ENCODE peak calls at places on chromosomes 12 and 14, in six cellular contexts. Q, Z, G, J, K and T are unnamed samples. For H3K4me1, the result is how much of the 10 kb centered on the place peaks cover.

GRCh38 chr14:76768201-76768656 is 7.0 kb downstream of the VASH1 start:
- DNase-seq in Q (no peak), G (no peak), J (peak), Z (peak), K (peak), T (no peak)

GRCh38 chr12:79848321-79848720 is 86.6 kb downstream of the PPP1R12A start:
- DNase-seq in K (no peak), Q (no peak), J (no peak), G (no peak), Z (no peak), T (no peak)

GRCh38 chr12:127052491-127053232 is 1214.3 kb upstream of the TMEM132C start:
- DNase-seq in Q (peak), J (no peak), Z (no peak), G (peak), K (no peak), T (no peak)

GRCh38 chr14:30214456-30215090 is 286.9 kb upstream of the PRKD1 start:
- DNase-seq in K (no peak), J (peak), G (no peak), Q (peak), Z (no peak), T (no peak)

GRCh38 chr14:20262642-20263128 is 23.6 kb downstream of the OR11H4 start:
- DNase-seq in G (peak), J (no peak), Z (no peak), Q (peak), K (no peak), T (no peak)

GRCh38 chr14:28057286-28058011 is 709.1 kb upstream of the FOXG1 start:
- DNase-seq in G (no peak), K (no peak), Q (no peak), Z (no peak), J (no peak), T (no peak)

GRCh38 chr14:76348898-76349297 is 27.0 kb upstream of the ESRRB start:
- DNase-seq in J (peak), Z (no peak), G (no peak), K (no peak), Q (peak), T (peak)

GRCh38 chr12:25960176-25960575 is 1.7 kb downstream of the RASSF8 start:
- DNase-seq in K (no peak), J (peak), Q (no peak), G (no peak), Z (no peak), T (no peak)

GRCh38 chr12:125492354-125493270 is 427.4 kb downstream of the AACS start:
- DNase-seq in G (no peak), K (no peak), Q (no peak), Z (no peak), J (no peak), T (no peak)

GRCh38 chr12:80271770-80272169 is 172.3 kb upstream of the PTPRQ start:
- DNase-seq in G (no peak), Z (no peak), J (no peak), Q (no peak), K (no peak), T (no peak)

GRCh38 chr12:60168441-60168840 is 572.6 kb downstream of the SLC16A7 start:
- DNase-seq in Q (no peak), Z (no peak), J (no peak), K (no peak), G (no peak), T (no peak)

GRCh38 chr12:16421806-16422205 is 74.4 kb downstream of the MGST1 start:
- DNase-seq in J (no peak), Z (no peak), K (no peak), Q (no peak), G (no peak), T (no peak)

GRCh38 chr12:121175383-121176119 is 34.4 kb upstream of the P2RX4 start:
- DNase-seq in Z (no peak), K (peak), G (no peak), Q (no peak), J (peak), T (no peak)

GRCh38 chr12:124608451-124608870 is 41.0 kb upstream of the NCOR2 start:
- DNase-seq in G (no peak), Q (no peak), Z (peak), J (no peak), K (peak), T (no peak)

GRCh38 chr14:90900712-90901111 is 84.5 kb upstream of the TTC7B start:
- DNase-seq in J (no peak), Z (no peak), Q (no peak), G (no peak), K (no peak), T (no peak)

GRCh38 chr12:12537421-12537820 is 25.2 kb downstream of the DUSP16 start:
- DNase-seq in J (no peak), G (no peak), Z (no peak), Q (no peak), K (no peak), T (no peak)

GRCh38 chr14:44339256-44339655 is 167.8 kb downstream of the FSCB start:
- DNase-seq in Q (no peak), G (no peak), Z (no peak), J (no peak), K (no peak), T (no peak)

GRCh38 chr14:60092516-60092915 is 793 bp downstream of the PCNX4 start:
- DNase-seq in Q (no peak), Z (peak), G (no peak), K (peak), J (peak), T (peak)

GRCh38 chr12:98594050-98594853 is 766 bp downstream of the SLC25A3 start:
- DNase-seq in Z (peak), K (no peak), J (peak), Q (no peak), G (no peak), T (no peak)

GRCh38 chr14:90599748-90600507 is 203.1 kb downstream of the CALM1 start:
- DNase-seq in J (no peak), Z (no peak), G (no peak), Q (no peak), K (no peak), T (no peak)

GRCh38 chr12:103997277-103997900 is 31.7 kb downstream of the TDG start:
- DNase-seq in K (no peak), Z (peak), Q (no peak), G (no peak), J (no peak), T (no peak)

GRCh38 chr12:93441111-93441616 is 583 bp downstream of the UBE2N start:
- DNase-seq in K (peak), Q (no peak), J (peak), G (no peak), Z (peak), T (peak)

GRCh38 chr14:74959596-74960180 is 4.3 kb upstream of the PGF start:
- DNase-seq in J (no peak), Z (no peak), G (no peak), K (no peak), Q (no peak), T (no peak)

GRCh38 chr12:113670742-113671141 is 199.1 kb upstream of the LHX5 start:
- DNase-seq in K (no peak), Q (no peak), Z (no peak), J (no peak), G (no peak), T (no peak)

GRCh38 chr14:29144598-29144997 is 378.0 kb downstream of the FOXG1 start:
- DNase-seq in Q (no peak), J (no peak), G (no peak), Z (no peak), K (no peak), T (peak)

GRCh38 chr12:52566847-52567291 is 6.8 kb downstream of the KRT74 start:
- DNase-seq in J (no peak), G (no peak), Q (no peak), K (no peak), Z (no peak), T (no peak)

GRCh38 chr14:26589998-26590397 is 7.8 kb downstream of the NOVA1 start:
- DNase-seq in K (no peak), Q (no peak), G (no peak), J (no peak), Z (no peak), T (no peak)

GRCh38 chr14:60008042-60008441 is 83.7 kb upstream of the PCNX4 start:
- DNase-seq in Z (no peak), K (no peak), G (no peak), J (no peak), Q (no peak), T (no peak)

GRCh38 chr12:7959278-7960063 is 23.5 kb upstream of the SLC2A3 start:
- DNase-seq in Q (no peak), Z (peak), G (peak), K (peak), J (no peak), T (no peak)

GRCh38 chr12:104006929-104007328 is 41.3 kb downstream of the TDG start:
- DNase-seq in Z (no peak), J (no peak), Q (no peak), G (peak), K (no peak), T (no peak)

GRCh38 chr12:124557518-124558223 is 9.7 kb downstream of the NCOR2 start:
- DNase-seq in G (no peak), J (no peak), Z (no peak), Q (no peak), K (no peak), T (no peak)

GRCh38 chr12:28222081-28222700 is 31.9 kb downstream of the CCDC91 start:
- DNase-seq in Z (no peak), Q (no peak), G (no peak), J (no peak), K (peak), T (no peak)

GRCh38 chr12:101620762-101621133 is 26.0 kb downstream of the MYBPC1 start:
- DNase-seq in Z (no peak), G (no peak), K (no peak), J (no peak), Q (no peak), T (no peak)

GRCh38 chr12:124498870-124499753 is 68.3 kb downstream of the NCOR2 start:
- DNase-seq in J (no peak), K (no peak), Q (no peak), G (no peak), Z (no peak), T (no peak)

GRCh38 chr12:52185400-52185967 is 6.3 kb downstream of the KRT80 start:
- DNase-seq in J (no peak), Z (no peak), Q (no peak), G (no peak), K (no peak), T (no peak)

GRCh38 chr14:91554535-91555332 is 44.6 kb upstream of the PPP4R3A start:
- DNase-seq in Z (peak), Q (no peak), J (no peak), G (no peak), K (no peak), T (no peak)

DNA sequence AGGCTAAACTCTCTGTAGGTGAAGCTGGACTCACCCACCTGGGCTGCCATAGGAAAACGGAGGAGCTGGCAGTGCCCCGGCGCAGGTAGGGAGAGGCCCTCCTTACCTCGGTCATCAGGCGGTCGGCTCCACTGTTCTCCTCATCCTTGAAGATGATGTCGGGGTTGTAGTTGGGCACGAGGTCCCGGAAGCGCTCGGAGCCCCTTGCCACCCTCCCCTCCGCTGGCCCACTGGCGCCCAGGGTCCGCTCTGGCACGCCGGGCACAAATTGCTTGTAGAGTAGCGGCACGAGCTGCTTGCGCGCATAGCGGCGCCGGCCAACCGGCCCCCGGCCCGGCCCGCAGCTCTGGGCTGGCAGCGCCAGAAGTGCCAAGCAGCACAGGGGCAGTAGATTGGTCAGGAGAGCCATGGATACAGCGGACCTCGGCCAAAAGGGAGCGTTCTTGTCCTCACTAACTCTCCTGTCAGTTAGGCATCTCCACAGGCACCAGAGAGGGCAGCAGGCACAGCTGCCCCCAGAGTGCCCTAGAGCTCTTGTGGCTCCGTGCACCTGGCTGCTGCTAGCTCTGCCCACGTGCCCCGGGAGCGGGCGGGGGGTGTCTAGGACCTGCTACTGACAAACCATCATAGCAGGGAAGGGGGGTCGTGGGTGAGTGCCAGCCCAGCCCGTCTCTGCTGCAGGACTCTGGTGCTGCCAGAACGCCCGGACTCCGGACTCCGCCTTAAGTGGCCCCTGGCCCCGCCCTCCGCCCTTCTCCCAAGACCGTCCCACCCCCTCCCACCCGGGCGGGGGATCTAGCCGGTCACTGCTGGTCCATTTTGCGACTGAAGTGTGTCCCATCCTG is at the start of gene DHH:
- DNase-seq in Z (no peak), G (no peak), J (peak), Q (no peak), K (peak), T (no peak)
- H3K27ac ChIP-seq in Z (no peak), G (no peak), J (no peak), Q (no peak), K (no peak), T (no peak)

GRCh38 chr14:51539571-51540037 is 112.1 kb upstream of the FRMD6 start:
- DNase-seq in Z (no peak), K (no peak), G (peak), J (no peak), Q (no peak), T (peak)
- H3K4me3 ChIP-seq in Z (no peak), K (no peak), G (peak), J (no peak), Q (no peak), T (no peak)

GRCh38 chr14:50379563-50379962 is 17.1 kb downstream of the CDKL1 start:
- DNase-seq in K (no peak), G (no peak), Z (no peak), J (no peak), Q (no peak), T (no peak)
- H3K4me1 ChIP-seq in K (under half), G (under half), Z (under half), J (under half), Q (under half), T (under half)

GRCh38 chr14:64493455-64493854 is 10.2 kb downstream of the ZBTB25 start:
- DNase-seq in Q (no peak), G (no peak), J (no peak), Z (no peak), K (no peak), T (no peak)

GRCh38 chr14:64495252-64495651 is 8.4 kb downstream of the ZBTB25 start:
- DNase-seq in G (no peak), Z (no peak), Q (no peak), J (no peak), K (no peak), T (no peak)

GRCh38 chr14:64496764-64497163 is 6.9 kb downstream of the ZBTB25 start:
- DNase-seq in Q (no peak), K (no peak), J (no peak), G (no peak), Z (no peak), T (no peak)

GRCh38 chr14:64488590-64489099 is 15.0 kb downstream of the ZBTB25 start:
- DNase-seq in Z (peak), J (no peak), G (no peak), Q (no peak), K (no peak), T (no peak)

DNA sequence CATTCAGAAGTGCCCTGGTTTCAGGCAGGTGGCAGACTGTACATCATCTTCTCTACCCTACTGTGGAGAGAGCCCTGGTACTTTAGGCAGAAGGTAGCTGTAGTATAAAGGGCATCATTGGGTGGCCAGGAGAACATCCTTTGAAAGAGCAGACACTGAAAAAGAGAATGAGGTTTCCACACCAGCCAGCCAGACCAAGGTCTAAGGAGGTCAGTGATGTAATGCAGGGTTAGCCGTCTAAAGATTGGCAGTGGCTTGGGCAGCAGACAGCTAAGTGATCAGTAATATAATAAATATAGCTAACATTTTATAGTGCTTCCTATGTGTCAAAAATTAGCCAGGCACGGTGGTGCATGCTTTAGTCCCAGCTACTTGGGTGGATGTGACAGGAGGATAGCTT is 12.0 kb downstream of the ZBTB25 start:
- DNase-seq in G (no peak), Q (no peak), Z (no peak), J (no peak), K (no peak), T (no peak)
- H3K27ac ChIP-seq in G (no peak), Q (no peak), Z (no peak), J (no peak), K (no peak), T (no peak)

DNA sequence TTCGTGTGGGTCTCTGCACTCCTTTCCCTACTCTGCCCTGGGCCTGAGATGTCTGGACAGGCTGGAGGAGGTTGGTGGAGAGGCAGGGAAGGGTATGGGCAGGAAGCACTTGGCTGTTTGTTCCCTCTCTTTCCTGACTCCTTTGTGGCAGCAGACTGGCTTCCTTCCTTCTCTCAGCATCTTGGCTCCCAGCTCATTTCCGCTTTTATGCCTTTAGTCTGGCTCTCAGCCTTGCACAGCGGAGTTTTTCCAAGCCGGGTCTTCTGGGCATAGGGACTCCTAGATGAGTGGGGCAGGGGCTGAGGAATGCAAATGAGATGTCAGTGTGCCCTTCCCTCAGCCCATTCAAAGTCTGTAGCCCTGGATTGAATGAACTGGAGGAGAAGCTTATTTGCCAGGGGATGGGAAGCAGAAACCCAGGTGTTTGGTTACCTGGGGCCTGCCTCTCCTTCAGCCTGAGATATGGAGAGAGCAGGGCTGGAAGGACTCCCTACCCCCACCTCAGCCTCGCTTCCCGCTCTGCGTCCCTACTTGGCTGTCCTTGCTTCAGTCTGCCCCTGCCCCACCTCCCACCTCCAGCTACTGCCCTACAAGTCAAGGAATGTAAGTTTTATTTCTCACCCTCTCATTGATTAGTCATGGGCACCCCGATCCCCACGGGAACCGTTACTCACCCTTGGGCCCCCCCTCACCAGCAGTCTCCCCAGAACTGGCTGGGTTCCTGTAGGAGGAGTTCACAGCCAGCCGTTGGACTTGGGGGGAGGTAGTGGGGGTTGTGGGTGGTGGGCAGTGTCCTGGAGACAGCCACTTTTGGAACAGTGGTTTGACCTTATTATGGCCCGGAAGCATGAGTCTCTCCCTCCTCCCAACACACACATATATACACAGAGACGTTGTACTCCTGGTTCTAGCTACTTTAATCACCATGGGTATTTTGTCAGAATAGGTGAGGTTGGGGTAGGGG is 9.3 kb upstream of the ITGA5 start:
- DNase-seq in Z (peak), K (no peak), G (no peak), J (no peak), Q (no peak), T (no peak)
- H3K4me3 ChIP-seq in Z (no peak), K (no peak), G (no peak), J (no peak), Q (no peak), T (no peak)

DNA sequence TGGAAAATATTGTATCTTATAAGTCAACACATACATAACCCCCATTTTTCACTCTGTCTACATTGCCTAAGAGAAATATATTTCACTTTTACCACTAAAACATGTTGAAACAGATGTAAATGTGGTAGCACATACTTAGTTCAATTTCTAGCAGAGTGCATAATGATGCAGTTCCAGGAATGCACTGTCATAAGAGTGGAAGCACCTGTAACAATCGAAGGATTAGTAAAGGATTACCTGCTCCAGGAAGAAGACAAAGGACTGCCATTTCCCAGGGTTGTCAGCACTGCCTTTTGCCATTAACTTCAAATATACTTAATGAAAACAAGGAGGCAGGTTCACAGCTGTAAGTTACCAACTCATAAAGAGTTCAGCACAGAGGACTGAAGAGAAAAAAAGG is 24.6 kb downstream of the DAD1 start:
- DNase-seq in K (no peak), Z (no peak), Q (no peak), G (no peak), J (no peak), T (no peak)
- H3K4me1 ChIP-seq in K (under half), Z (under half), Q (under half), G (under half), J (under half), T (under half)